ENCODE peak calls at places on chromosomes 16 and 17, in five cellular contexts. One of them, this sample, is unnamed.

GRCh38 chr17:49071106-49071505 is 61.5 kb upstream of the B4GALNT2 start:
- DNase-seq in IMR-90: peak
- DNase-seq in islet precursor cell: no peak
- DNase-seq in AG08395: no peak
- DNase-seq in stomach: no peak
- DNase-seq in this sample: no peak

GRCh38 chr17:78992542-78993212 is 13.0 kb upstream of the LGALS3BP start:
- DNase-seq in IMR-90: no peak
- DNase-seq in islet precursor cell: peak
- DNase-seq in AG08395: no peak
- DNase-seq in stomach: peak
- DNase-seq in this sample: no peak

GRCh38 chr17:62627904-62628603 is 584 bp downstream of the MRC2 start:
- DNase-seq in IMR-90: peak
- DNase-seq in islet precursor cell: peak
- DNase-seq in AG08395: peak
- DNase-seq in stomach: no peak
- DNase-seq in this sample: no peak

GRCh38 chr16:35745191-35745590 is 2285.8 kb downstream of the TP53TG3F start:
- DNase-seq in IMR-90: no peak
- DNase-seq in islet precursor cell: no peak
- DNase-seq in AG08395: no peak
- DNase-seq in stomach: no peak
- DNase-seq in this sample: no peak

GRCh38 chr17:44848257-44848795 is 643 bp downstream of the HIGD1B start:
- DNase-seq in IMR-90: no peak
- DNase-seq in islet precursor cell: no peak
- DNase-seq in AG08395: no peak
- DNase-seq in stomach: no peak
- DNase-seq in this sample: no peak

GRCh38 chr17:75430159-75430748 is 24.8 kb upstream of the GRB2 start:
- DNase-seq in IMR-90: peak
- DNase-seq in islet precursor cell: peak
- DNase-seq in AG08395: peak
- DNase-seq in stomach: no peak
- DNase-seq in this sample: no peak

GRCh38 chr17:72122002-72122310 is 1.1 kb downstream of the SOX9 start:
- DNase-seq in IMR-90: peak
- DNase-seq in islet precursor cell: no peak
- DNase-seq in AG08395: peak
- DNase-seq in stomach: no peak
- DNase-seq in this sample: no peak

GRCh38 chr17:63626551-63627228 is 4.5 kb downstream of the MAP3K3 start:
- DNase-seq in IMR-90: peak
- DNase-seq in islet precursor cell: no peak
- DNase-seq in AG08395: peak
- DNase-seq in stomach: no peak
- DNase-seq in this sample: no peak

GRCh38 chr16:66616169-66616568 is 11.7 kb downstream of the CMTM3 start:
- DNase-seq in IMR-90: no peak
- DNase-seq in islet precursor cell: no peak
- DNase-seq in AG08395: no peak
- DNase-seq in stomach: no peak
- DNase-seq in this sample: no peak

GRCh38 chr17:49600949-49601348 is 25.3 kb downstream of the NXPH3 start:
- DNase-seq in IMR-90: no peak
- DNase-seq in islet precursor cell: peak
- DNase-seq in AG08395: no peak
- DNase-seq in stomach: no peak
- DNase-seq in this sample: no peak